ENCODE peak calls at places on chromosomes 1 and 21, in ten cellular contexts. F is adrenal gland; M is psoas muscle; K is GM23338; H is left ventricle myocardium inferior; R is DND-41; I is effector memory CD4-positive, alpha-beta T cell; V is CD8-positive, alpha-beta memory T cell; N is GM12878; U is fibroblast of lung. C is an unnamed sample.

GRCh38 chr1:164769504-164770148 is 210.6 kb downstream of the PBX1 start:
- DNase-seq in F (no peak), M (no peak), K (no peak), H (no peak), R (no peak), I (no peak), V (no peak), N (no peak), U (no peak), C (no peak)

GRCh38 chr1:15028117-15028516 is 125.4 kb upstream of the TMEM51 start:
- DNase-seq in F (peak; percentile 73), M (peak; percentile 68), K (no peak), H (peak; percentile 39), R (no peak), I (no peak), V (no peak), N (no peak), U (peak; percentile 98), C (peak; percentile 89)

GRCh38 chr1:85849660-85850059 is 141.4 kb upstream of the ZNHIT6 start:
- DNase-seq in F (no peak), M (no peak), K (no peak), H (no peak), R (no peak), I (no peak), V (no peak), N (no peak), U (no peak), C (no peak)

GRCh38 chr1:235013512-235013911 is 115.1 kb downstream of the TOMM20 start:
- DNase-seq in F (peak; percentile 49), M (no peak), K (no peak), H (no peak), R (no peak), I (no peak), V (no peak), N (no peak), U (no peak), C (no peak)

GRCh38 chr1:101013776-101014175 is 11.8 kb downstream of the DPH5 start:
- DNase-seq in F (no peak), M (no peak), K (no peak), H (no peak), R (no peak), I (no peak), V (no peak), N (no peak), U (no peak), C (no peak)

GRCh38 chr1:67824771-67825170 is 8.5 kb downstream of the GNG12 start:
- DNase-seq in F (no peak), M (no peak), K (no peak), H (no peak), R (no peak), I (no peak), V (no peak), N (no peak), U (no peak), C (no peak)

GRCh38 chr1:101250656-101251272 is 13.9 kb downstream of the S1PR1 start:
- DNase-seq in F (no peak), M (no peak), K (no peak), H (no peak), R (no peak), I (no peak), V (no peak), N (no peak), U (no peak), C (no peak)

GRCh38 chr21:43826623-43826974 is 37.2 kb downstream of the RRP1 start:
- DNase-seq in F (no peak), M (no peak), K (no peak), H (no peak), R (no peak), I (no peak), V (no peak), N (no peak), U (no peak), C (no peak)

GRCh38 chr1:31335007-31335406 is 37.9 kb downstream of the FABP3 start:
- DNase-seq in F (no peak), M (no peak), K (peak; percentile 65), H (no peak), R (no peak), I (no peak), V (peak; percentile 6), N (peak; percentile 7), U (peak; percentile 23), C (no peak)

GRCh38 chr1:1217621-1218523 is 3.9 kb upstream of the TNFRSF4 start:
- DNase-seq in F (no peak), M (no peak), K (no peak), H (no peak), R (no peak), I (peak; percentile 45), V (no peak), N (no peak), U (no peak), C (no peak)

GRCh38 chr1:236657398-236657797 is 28.9 kb upstream of the ACTN2 start:
- DNase-seq in F (no peak), M (no peak), K (no peak), H (no peak), R (no peak), I (no peak), V (no peak), N (no peak), U (no peak), C (no peak)

GRCh38 chr1:187862506-187862905 is 1033.8 kb downstream of the PLA2G4A start:
- DNase-seq in F (no peak), M (no peak), K (no peak), H (no peak), R (no peak), I (no peak), V (no peak), N (no peak), U (no peak), C (no peak)

GRCh38 chr1:223143760-223144248 is 756 bp upstream of the TLR5 start:
- DNase-seq in F (no peak), M (no peak), K (no peak), H (peak; percentile 24), R (peak; percentile 27), I (peak; percentile 5), V (peak; percentile 34), N (peak; percentile 21), U (peak; percentile 25), C (no peak)

GRCh38 chr21:45618287-45618686 is 25.2 kb upstream of the PCBP3 start:
- DNase-seq in F (no peak), M (no peak), K (no peak), H (no peak), R (no peak), I (no peak), V (no peak), N (no peak), U (peak; percentile 18), C (peak; percentile 41)

GRCh38 chr1:36386262-36387140 is 777 bp upstream of the STK40 start:
- DNase-seq in F (peak; percentile 99), M (peak; percentile 94), K (peak; percentile 97), H (peak; percentile 89), R (peak; percentile 92), I (peak; percentile 84), V (no peak), N (peak; percentile 94), U (peak; percentile 100), C (peak; percentile 98)

DNA sequence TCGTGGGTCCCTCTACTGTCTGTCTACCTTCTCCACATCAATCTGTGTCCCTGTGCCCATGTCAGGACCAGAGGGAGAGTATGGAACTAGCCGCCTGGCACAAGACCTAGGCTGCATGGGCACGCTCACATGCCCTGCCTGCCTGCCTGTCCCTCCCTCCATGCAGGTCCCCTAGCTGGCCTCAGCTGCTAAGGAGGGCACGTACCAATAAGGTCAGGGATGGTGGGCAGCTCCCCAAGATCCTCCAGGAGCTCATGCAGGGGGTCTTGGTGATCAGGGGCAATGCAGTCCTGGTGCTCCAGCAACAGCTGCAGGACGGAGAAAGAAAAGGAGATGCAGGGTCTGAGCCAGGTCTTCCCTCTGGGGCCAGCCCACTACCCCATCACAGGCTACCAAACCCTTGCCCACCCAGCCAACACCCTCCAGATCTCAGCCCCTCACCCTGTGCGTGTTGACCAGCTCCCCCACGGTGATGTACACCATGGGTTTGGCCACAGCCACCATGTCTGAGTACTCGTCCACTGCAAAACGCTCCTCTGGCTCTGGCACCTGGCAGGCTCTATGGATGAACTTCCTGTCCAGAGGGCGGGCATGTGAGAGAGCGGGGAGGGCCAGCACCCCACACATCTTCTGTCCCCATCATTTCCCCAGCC is 33.1 kb upstream of the MEF2D start:
- DNase-seq in F (no peak), M (no peak), K (no peak), H (no peak), R (no peak), I (no peak), V (no peak), N (no peak), U (no peak), C (no peak)
- H3K36me3 ChIP-seq in F (no peaks in the 10 kb centered on the region), M (no peaks in the 10 kb centered on the region), K (peaks cover 13% of the 10 kb centered on the region), H (no peaks in the 10 kb centered on the region), R (peaks cover 75% of the 10 kb centered on the region), I (no peaks in the 10 kb centered on the region), V (no peaks in the 10 kb centered on the region), N (no peaks in the 10 kb centered on the region), U (peaks cover 35% of the 10 kb centered on the region), C (no peaks in the 10 kb centered on the region)

DNA sequence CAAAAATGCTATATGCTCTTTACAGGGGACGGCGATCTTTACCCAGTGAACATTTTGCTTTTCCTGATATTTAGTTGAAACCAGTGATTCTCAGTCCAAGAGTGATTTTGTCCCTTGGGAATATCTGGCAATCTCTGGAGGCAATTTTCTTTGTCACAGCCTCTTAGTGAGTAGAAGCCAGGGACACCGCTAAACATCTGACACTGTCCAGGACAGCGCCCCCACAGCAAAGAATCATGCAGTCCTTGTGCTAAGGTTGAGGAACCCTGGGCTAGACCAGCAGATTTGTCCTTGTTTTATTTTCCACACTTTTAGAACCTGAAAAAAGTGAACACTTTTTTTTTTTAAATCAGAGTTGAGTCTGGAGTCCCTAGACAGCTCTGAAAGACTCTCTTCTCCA is 13.1 kb downstream of the EVA1C start:
- DNase-seq in F (no peak), M (no peak), K (no peak), H (no peak), R (no peak), I (no peak), V (no peak), N (no peak), U (no peak), C (peak; percentile 7)
- H3K4me1 ChIP-seq in F (no peaks in the 10 kb centered on the region), M (no peaks in the 10 kb centered on the region), K (peaks cover 13% of the 10 kb centered on the region), H (peaks cover 52% of the 10 kb centered on the region), R (no peaks in the 10 kb centered on the region), I (no peaks in the 10 kb centered on the region), V (no peaks in the 10 kb centered on the region), N (no peaks in the 10 kb centered on the region), U (peaks cover 4% of the 10 kb centered on the region), C (peaks cover 2% of the 10 kb centered on the region)

GRCh38 chr1:21901473-21901847 is 35.6 kb downstream of the HSPG2 start:
- DNase-seq in F (no peak), M (peak; percentile 74), K (no peak), H (peak; percentile 67), R (no peak), I (no peak), V (no peak), N (no peak), U (peak; percentile 77), C (peak; percentile 89)
- H3K27ac ChIP-seq in F (peak overlapping the region; percentile 47), M (peak overlapping the region; percentile 63), K (no peak overlapping the region), H (peak overlapping the region; percentile 90), R (no peak overlapping the region), I (no peak overlapping the region), V (no peak overlapping the region), N (no peak overlapping the region), U (peak overlapping the region; percentile 6), C (peak overlapping the region; percentile 74)

DNA sequence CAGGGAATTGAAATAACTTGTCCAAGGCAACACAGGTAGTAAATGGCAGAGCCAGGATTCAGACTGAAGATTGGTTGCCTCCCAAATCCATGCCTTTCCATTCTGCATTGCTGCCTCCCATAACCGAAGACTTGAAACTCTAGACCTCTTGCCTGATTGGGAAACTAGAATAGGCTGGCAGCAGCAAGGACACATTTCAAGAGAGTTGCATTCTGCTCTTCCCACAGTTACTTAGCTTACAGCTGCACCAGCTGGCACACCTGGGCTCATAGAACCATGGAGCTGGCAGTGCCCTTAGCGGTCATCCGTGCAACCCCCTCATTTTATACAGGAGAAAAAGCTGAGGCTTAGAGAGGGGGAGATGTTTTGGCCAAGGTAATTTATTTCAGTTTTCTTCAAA is 8.0 kb downstream of the TRNAU1AP start:
- DNase-seq in F (no peak), M (no peak), K (no peak), H (no peak), R (no peak), I (no peak), V (no peak), N (no peak), U (no peak), C (no peak)
- H3K36me3 ChIP-seq in F (peaks cover 89% of the 10 kb centered on the region), M (peaks cover 4% of the 10 kb centered on the region), K (peaks cover 37% of the 10 kb centered on the region), H (peaks cover 98% of the 10 kb centered on the region), R (peaks cover 68% of the 10 kb centered on the region), I (peaks cover 43% of the 10 kb centered on the region), V (peaks cover 35% of the 10 kb centered on the region), N (peaks cover 5% of the 10 kb centered on the region), U (peaks cover 18% of the 10 kb centered on the region), C (peaks cover 8% of the 10 kb centered on the region)